ENCODE peak calls at places on chromosomes 16 and 17, in nine cellular contexts. One of them, this sample, is unnamed. For H3K9me3, the result is how much of the 10 kb centered on the place peaks cover.

GRCh38 chr16:72458035-72458434 is 286.1 kb upstream of the PMFBP1 start:
- DNase-seq in MM.1S: no peak
- DNase-seq in neuronal stem cell: no peak
- DNase-seq in PC-3: no peak
- DNase-seq in CD8-positive, alpha-beta T cell: no peak
- DNase-seq in CD4-positive, alpha-beta T cell: no peak
- DNase-seq in lower lobe of right lung: no peak
- DNase-seq in Peyer's patch: no peak
- DNase-seq in cardiac muscle cell: no peak
- DNase-seq in this sample: no peak

GRCh38 chr17:8994319-8994718 is 27.0 kb upstream of the NTN1 start:
- DNase-seq in MM.1S: no peak
- DNase-seq in neuronal stem cell: peak
- DNase-seq in PC-3: peak
- DNase-seq in CD8-positive, alpha-beta T cell: peak
- DNase-seq in CD4-positive, alpha-beta T cell: peak
- DNase-seq in lower lobe of right lung: peak
- DNase-seq in Peyer's patch: peak
- DNase-seq in cardiac muscle cell: peak
- DNase-seq in this sample: peak

GRCh38 chr16:50121721-50122445 is 31.2 kb upstream of the TENT4B start:
- DNase-seq in MM.1S: peak
- DNase-seq in neuronal stem cell: no peak
- DNase-seq in PC-3: no peak
- DNase-seq in CD8-positive, alpha-beta T cell: peak
- DNase-seq in CD4-positive, alpha-beta T cell: peak
- DNase-seq in lower lobe of right lung: no peak
- DNase-seq in Peyer's patch: peak
- DNase-seq in cardiac muscle cell: no peak
- DNase-seq in this sample: no peak

GRCh38 chr16:63652091-63652490 is 1469.8 kb downstream of the CDH11 start:
- DNase-seq in MM.1S: no peak
- DNase-seq in neuronal stem cell: no peak
- DNase-seq in PC-3: no peak
- DNase-seq in CD8-positive, alpha-beta T cell: no peak
- DNase-seq in CD4-positive, alpha-beta T cell: no peak
- DNase-seq in lower lobe of right lung: no peak
- DNase-seq in Peyer's patch: no peak
- DNase-seq in cardiac muscle cell: no peak
- DNase-seq in this sample: no peak

GRCh38 chr17:6366144-6366755 is 68.7 kb downstream of the AIPL1 start:
- DNase-seq in MM.1S: no peak
- DNase-seq in neuronal stem cell: no peak
- DNase-seq in PC-3: peak
- DNase-seq in CD8-positive, alpha-beta T cell: no peak
- DNase-seq in CD4-positive, alpha-beta T cell: no peak
- DNase-seq in lower lobe of right lung: no peak
- DNase-seq in Peyer's patch: no peak
- DNase-seq in cardiac muscle cell: no peak
- DNase-seq in this sample: no peak

GRCh38 chr17:5179003-5179402 is 12.7 kb downstream of the ZNF594 start:
- DNase-seq in MM.1S: no peak
- DNase-seq in neuronal stem cell: no peak
- DNase-seq in PC-3: no peak
- DNase-seq in CD8-positive, alpha-beta T cell: no peak
- DNase-seq in CD4-positive, alpha-beta T cell: no peak
- DNase-seq in lower lobe of right lung: no peak
- DNase-seq in Peyer's patch: no peak
- DNase-seq in cardiac muscle cell: no peak
- DNase-seq in this sample: no peak

GRCh38 chr16:27720731-27721547 is 171.0 kb downstream of the KATNIP start:
- DNase-seq in MM.1S: no peak
- DNase-seq in neuronal stem cell: no peak
- DNase-seq in PC-3: no peak
- DNase-seq in CD8-positive, alpha-beta T cell: no peak
- DNase-seq in CD4-positive, alpha-beta T cell: no peak
- DNase-seq in lower lobe of right lung: no peak
- DNase-seq in Peyer's patch: no peak
- DNase-seq in cardiac muscle cell: no peak
- DNase-seq in this sample: no peak

GRCh38 chr16:79659352-79659751 is 58.8 kb upstream of the MAF start:
- DNase-seq in MM.1S: no peak
- DNase-seq in neuronal stem cell: no peak
- DNase-seq in PC-3: no peak
- DNase-seq in CD8-positive, alpha-beta T cell: no peak
- DNase-seq in CD4-positive, alpha-beta T cell: no peak
- DNase-seq in lower lobe of right lung: no peak
- DNase-seq in Peyer's patch: no peak
- DNase-seq in cardiac muscle cell: no peak
- DNase-seq in this sample: no peak

GRCh38 chr16:7742626-7743025 is 410.0 kb downstream of the RBFOX1 start:
- DNase-seq in MM.1S: no peak
- DNase-seq in neuronal stem cell: no peak
- DNase-seq in PC-3: no peak
- DNase-seq in CD8-positive, alpha-beta T cell: no peak
- DNase-seq in CD4-positive, alpha-beta T cell: no peak
- DNase-seq in lower lobe of right lung: no peak
- DNase-seq in Peyer's patch: no peak
- DNase-seq in cardiac muscle cell: no peak
- DNase-seq in this sample: no peak
- H3K9me3 ChIP-seq in MM.1S: under half
- H3K9me3 ChIP-seq in neuronal stem cell: under half
- H3K9me3 ChIP-seq in PC-3: under half
- H3K9me3 ChIP-seq in CD8-positive, alpha-beta T cell: under half
- H3K9me3 ChIP-seq in CD4-positive, alpha-beta T cell: under half
- H3K9me3 ChIP-seq in lower lobe of right lung: under half
- H3K9me3 ChIP-seq in Peyer's patch: under half
- H3K9me3 ChIP-seq in cardiac muscle cell: under half
- H3K9me3 ChIP-seq in this sample: under half

DNA sequence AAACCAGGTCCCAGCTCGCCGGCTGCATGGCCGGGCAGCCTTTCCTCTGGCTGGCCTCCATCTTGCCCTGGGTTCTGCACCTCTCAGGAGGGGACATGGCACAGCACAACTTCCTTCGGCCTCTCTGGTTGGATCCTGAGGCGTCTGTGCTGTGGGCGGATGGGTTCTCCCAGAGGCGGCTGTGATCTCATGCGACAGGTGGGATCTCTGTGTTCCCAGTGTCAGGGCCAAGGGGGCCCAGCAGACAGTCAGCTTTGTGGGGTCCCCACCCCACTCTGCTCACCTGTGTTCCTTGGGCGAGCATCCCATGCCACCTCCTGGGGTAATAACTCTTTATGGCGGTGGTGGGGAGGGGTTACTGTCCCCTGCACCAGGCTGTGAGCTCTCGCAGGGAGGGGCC is 35.8 kb downstream of the FA2H start:
- DNase-seq in MM.1S: no peak
- DNase-seq in neuronal stem cell: no peak
- DNase-seq in PC-3: no peak
- DNase-seq in CD8-positive, alpha-beta T cell: no peak
- DNase-seq in CD4-positive, alpha-beta T cell: no peak
- DNase-seq in lower lobe of right lung: no peak
- DNase-seq in Peyer's patch: no peak
- DNase-seq in cardiac muscle cell: no peak
- DNase-seq in this sample: no peak
- H3K9me3 ChIP-seq in MM.1S: under half
- H3K9me3 ChIP-seq in neuronal stem cell: under half
- H3K9me3 ChIP-seq in PC-3: under half
- H3K9me3 ChIP-seq in CD8-positive, alpha-beta T cell: under half
- H3K9me3 ChIP-seq in CD4-positive, alpha-beta T cell: under half
- H3K9me3 ChIP-seq in lower lobe of right lung: under half
- H3K9me3 ChIP-seq in Peyer's patch: under half
- H3K9me3 ChIP-seq in cardiac muscle cell: under half
- H3K9me3 ChIP-seq in this sample: under half

GRCh38 chr16:3408561-3409197 is 7.7 kb downstream of the ZNF174 start:
- DNase-seq in MM.1S: no peak
- DNase-seq in neuronal stem cell: no peak
- DNase-seq in PC-3: no peak
- DNase-seq in CD8-positive, alpha-beta T cell: no peak
- DNase-seq in CD4-positive, alpha-beta T cell: no peak
- DNase-seq in lower lobe of right lung: no peak
- DNase-seq in Peyer's patch: no peak
- DNase-seq in cardiac muscle cell: no peak
- DNase-seq in this sample: no peak

GRCh38 chr16:3413730-3414379 is 12.8 kb downstream of the ZNF174 start:
- DNase-seq in MM.1S: no peak
- DNase-seq in neuronal stem cell: no peak
- DNase-seq in PC-3: no peak
- DNase-seq in CD8-positive, alpha-beta T cell: no peak
- DNase-seq in CD4-positive, alpha-beta T cell: no peak
- DNase-seq in lower lobe of right lung: no peak
- DNase-seq in Peyer's patch: no peak
- DNase-seq in cardiac muscle cell: peak
- DNase-seq in this sample: no peak
- H3K9me3 ChIP-seq in MM.1S: under half
- H3K9me3 ChIP-seq in neuronal stem cell: under half
- H3K9me3 ChIP-seq in PC-3: under half
- H3K9me3 ChIP-seq in CD8-positive, alpha-beta T cell: under half
- H3K9me3 ChIP-seq in CD4-positive, alpha-beta T cell: half or more
- H3K9me3 ChIP-seq in lower lobe of right lung: half or more
- H3K9me3 ChIP-seq in Peyer's patch: under half
- H3K9me3 ChIP-seq in cardiac muscle cell: under half
- H3K9me3 ChIP-seq in this sample: under half

GRCh38 chr17:40777971-40778370 is 4.4 kb downstream of the KRT27 start:
- DNase-seq in MM.1S: no peak
- DNase-seq in neuronal stem cell: no peak
- DNase-seq in PC-3: no peak
- DNase-seq in CD8-positive, alpha-beta T cell: no peak
- DNase-seq in CD4-positive, alpha-beta T cell: no peak
- DNase-seq in lower lobe of right lung: no peak
- DNase-seq in Peyer's patch: no peak
- DNase-seq in cardiac muscle cell: no peak
- DNase-seq in this sample: no peak

GRCh38 chr17:40778466-40778865 is 3.9 kb downstream of the KRT27 start:
- DNase-seq in MM.1S: no peak
- DNase-seq in neuronal stem cell: no peak
- DNase-seq in PC-3: no peak
- DNase-seq in CD8-positive, alpha-beta T cell: no peak
- DNase-seq in CD4-positive, alpha-beta T cell: no peak
- DNase-seq in lower lobe of right lung: no peak
- DNase-seq in Peyer's patch: no peak
- DNase-seq in cardiac muscle cell: no peak
- DNase-seq in this sample: no peak

GRCh38 chr17:40779181-40779909 is 3.0 kb downstream of the KRT27 start:
- DNase-seq in MM.1S: no peak
- DNase-seq in neuronal stem cell: no peak
- DNase-seq in PC-3: no peak
- DNase-seq in CD8-positive, alpha-beta T cell: no peak
- DNase-seq in CD4-positive, alpha-beta T cell: no peak
- DNase-seq in lower lobe of right lung: peak
- DNase-seq in Peyer's patch: no peak
- DNase-seq in cardiac muscle cell: no peak
- DNase-seq in this sample: peak

GRCh38 chr17:40777459-40777858 is 4.9 kb downstream of the KRT27 start:
- DNase-seq in MM.1S: no peak
- DNase-seq in neuronal stem cell: no peak
- DNase-seq in PC-3: no peak
- DNase-seq in CD8-positive, alpha-beta T cell: no peak
- DNase-seq in CD4-positive, alpha-beta T cell: no peak
- DNase-seq in lower lobe of right lung: no peak
- DNase-seq in Peyer's patch: no peak
- DNase-seq in cardiac muscle cell: no peak
- DNase-seq in this sample: no peak

GRCh38 chr17:40782450-40782849 is at the start of gene KRT27:
- DNase-seq in MM.1S: no peak
- DNase-seq in neuronal stem cell: no peak
- DNase-seq in PC-3: no peak
- DNase-seq in CD8-positive, alpha-beta T cell: no peak
- DNase-seq in CD4-positive, alpha-beta T cell: no peak
- DNase-seq in lower lobe of right lung: no peak
- DNase-seq in Peyer's patch: no peak
- DNase-seq in cardiac muscle cell: no peak
- DNase-seq in this sample: no peak
- H3K9me3 ChIP-seq in MM.1S: under half
- H3K9me3 ChIP-seq in neuronal stem cell: under half
- H3K9me3 ChIP-seq in PC-3: under half
- H3K9me3 ChIP-seq in CD8-positive, alpha-beta T cell: under half
- H3K9me3 ChIP-seq in CD4-positive, alpha-beta T cell: under half
- H3K9me3 ChIP-seq in lower lobe of right lung: under half
- H3K9me3 ChIP-seq in Peyer's patch: under half
- H3K9me3 ChIP-seq in cardiac muscle cell: under half
- H3K9me3 ChIP-seq in this sample: under half

GRCh38 chr17:73585583-73585982 is 58.7 kb downstream of the SDK2 start:
- DNase-seq in MM.1S: no peak
- DNase-seq in neuronal stem cell: no peak
- DNase-seq in PC-3: no peak
- DNase-seq in CD8-positive, alpha-beta T cell: no peak
- DNase-seq in CD4-positive, alpha-beta T cell: no peak
- DNase-seq in lower lobe of right lung: no peak
- DNase-seq in Peyer's patch: no peak
- DNase-seq in cardiac muscle cell: no peak
- DNase-seq in this sample: no peak
- H3K9me3 ChIP-seq in MM.1S: under half
- H3K9me3 ChIP-seq in neuronal stem cell: under half
- H3K9me3 ChIP-seq in PC-3: under half
- H3K9me3 ChIP-seq in CD8-positive, alpha-beta T cell: under half
- H3K9me3 ChIP-seq in CD4-positive, alpha-beta T cell: under half
- H3K9me3 ChIP-seq in lower lobe of right lung: under half
- H3K9me3 ChIP-seq in Peyer's patch: under half
- H3K9me3 ChIP-seq in cardiac muscle cell: under half
- H3K9me3 ChIP-seq in this sample: under half

GRCh38 chr16:54521327-54521726 is 234.7 kb upstream of the IRX3 start:
- DNase-seq in MM.1S: no peak
- DNase-seq in neuronal stem cell: no peak
- DNase-seq in PC-3: no peak
- DNase-seq in CD8-positive, alpha-beta T cell: no peak
- DNase-seq in CD4-positive, alpha-beta T cell: no peak
- DNase-seq in lower lobe of right lung: no peak
- DNase-seq in Peyer's patch: no peak
- DNase-seq in cardiac muscle cell: no peak
- DNase-seq in this sample: no peak

GRCh38 chr16:54526087-54526486 is 239.5 kb upstream of the IRX3 start:
- DNase-seq in MM.1S: no peak
- DNase-seq in neuronal stem cell: no peak
- DNase-seq in PC-3: no peak
- DNase-seq in CD8-positive, alpha-beta T cell: no peak
- DNase-seq in CD4-positive, alpha-beta T cell: no peak
- DNase-seq in lower lobe of right lung: no peak
- DNase-seq in Peyer's patch: no peak
- DNase-seq in cardiac muscle cell: no peak
- DNase-seq in this sample: no peak

GRCh38 chr16:54526916-54527315 is 240.3 kb upstream of the IRX3 start:
- DNase-seq in MM.1S: no peak
- DNase-seq in neuronal stem cell: no peak
- DNase-seq in PC-3: no peak
- DNase-seq in CD8-positive, alpha-beta T cell: no peak
- DNase-seq in CD4-positive, alpha-beta T cell: no peak
- DNase-seq in lower lobe of right lung: no peak
- DNase-seq in Peyer's patch: no peak
- DNase-seq in cardiac muscle cell: no peak
- DNase-seq in this sample: no peak

GRCh38 chr16:54522596-54522995 is 236.0 kb upstream of the IRX3 start:
- DNase-seq in MM.1S: no peak
- DNase-seq in neuronal stem cell: no peak
- DNase-seq in PC-3: no peak
- DNase-seq in CD8-positive, alpha-beta T cell: no peak
- DNase-seq in CD4-positive, alpha-beta T cell: no peak
- DNase-seq in lower lobe of right lung: no peak
- DNase-seq in Peyer's patch: no peak
- DNase-seq in cardiac muscle cell: no peak
- DNase-seq in this sample: no peak

GRCh38 chr16:54525104-54525503 is 238.5 kb upstream of the IRX3 start:
- DNase-seq in MM.1S: no peak
- DNase-seq in neuronal stem cell: no peak
- DNase-seq in PC-3: no peak
- DNase-seq in CD8-positive, alpha-beta T cell: no peak
- DNase-seq in CD4-positive, alpha-beta T cell: no peak
- DNase-seq in lower lobe of right lung: no peak
- DNase-seq in Peyer's patch: no peak
- DNase-seq in cardiac muscle cell: no peak
- DNase-seq in this sample: no peak
- H3K9me3 ChIP-seq in MM.1S: under half
- H3K9me3 ChIP-seq in neuronal stem cell: under half
- H3K9me3 ChIP-seq in PC-3: under half
- H3K9me3 ChIP-seq in CD8-positive, alpha-beta T cell: under half
- H3K9me3 ChIP-seq in CD4-positive, alpha-beta T cell: under half
- H3K9me3 ChIP-seq in lower lobe of right lung: under half
- H3K9me3 ChIP-seq in Peyer's patch: under half
- H3K9me3 ChIP-seq in cardiac muscle cell: under half
- H3K9me3 ChIP-seq in this sample: under half

This sample was measured in T-helper 17 cell.